ENCODE peak calls at places on chromosome 6, in eight cellular contexts. One of them, this sample, is unnamed.

GRCh38 chr6:160130729-160131484 is 9.3 kb downstream of the SLC22A1 start:
- DNase-seq in body of pancreas: no peak
- DNase-seq in uterus: no peak
- DNase-seq in stomach: peak; percentile 1
- DNase-seq in heart left ventricle: no peak
- DNase-seq in IMR-90: no peak
- DNase-seq in A549: no peak
- DNase-seq in K562: no peak
- DNase-seq in this sample: no peak

GRCh38 chr6:146339716-146340115 is 203.9 kb upstream of the RAB32 start:
- DNase-seq in K562: no peak
- DNase-seq in A549: no peak
- DNase-seq in stomach: no peak
- DNase-seq in body of pancreas: no peak
- DNase-seq in uterus: no peak
- DNase-seq in IMR-90: no peak
- DNase-seq in heart left ventricle: no peak
- DNase-seq in this sample: no peak

GRCh38 chr6:47967843-47968242 is 143.2 kb downstream of the PTCHD4 start:
- DNase-seq in K562: no peak
- DNase-seq in body of pancreas: no peak
- DNase-seq in stomach: no peak
- DNase-seq in heart left ventricle: no peak
- DNase-seq in A549: no peak
- DNase-seq in uterus: no peak
- DNase-seq in IMR-90: no peak
- DNase-seq in this sample: no peak

GRCh38 chr6:42443312-42444075 is 8.2 kb downstream of the TRERF1 start:
- DNase-seq in uterus: peak; percentile 55
- DNase-seq in heart left ventricle: no peak
- DNase-seq in IMR-90: no peak
- DNase-seq in stomach: no peak
- DNase-seq in body of pancreas: no peak
- DNase-seq in A549: no peak
- DNase-seq in K562: no peak
- DNase-seq in this sample: no peak

GRCh38 chr6:17710331-17710730 is 3.6 kb upstream of the NUP153 start:
- DNase-seq in A549: no peak
- DNase-seq in uterus: no peak
- DNase-seq in stomach: no peak
- DNase-seq in IMR-90: peak; percentile 85
- DNase-seq in K562: no peak
- DNase-seq in heart left ventricle: no peak
- DNase-seq in body of pancreas: no peak
- DNase-seq in this sample: no peak

GRCh38 chr6:104612541-104612940 is 247.2 kb downstream of the HACE1 start:
- DNase-seq in IMR-90: no peak
- DNase-seq in body of pancreas: no peak
- DNase-seq in K562: no peak
- DNase-seq in uterus: no peak
- DNase-seq in stomach: no peak
- DNase-seq in heart left ventricle: no peak
- DNase-seq in A549: no peak
- DNase-seq in this sample: no peak

GRCh38 chr6:134964451-134965203 is 14.7 kb upstream of the ALDH8A1 start:
- DNase-seq in body of pancreas: no peak
- DNase-seq in K562: no peak
- DNase-seq in A549: no peak
- DNase-seq in heart left ventricle: no peak
- DNase-seq in stomach: no peak
- DNase-seq in IMR-90: no peak
- DNase-seq in uterus: no peak
- DNase-seq in this sample: no peak

GRCh38 chr6:88365230-88365629 is 199.1 kb upstream of the CNR1 start:
- DNase-seq in IMR-90: no peak
- DNase-seq in uterus: no peak
- DNase-seq in A549: no peak
- DNase-seq in heart left ventricle: no peak
- DNase-seq in K562: no peak
- DNase-seq in stomach: no peak
- DNase-seq in body of pancreas: no peak
- DNase-seq in this sample: no peak

GRCh38 chr6:161029195-161029809 is 37.7 kb downstream of the MAP3K4 start:
- DNase-seq in heart left ventricle: no peak
- DNase-seq in stomach: no peak
- DNase-seq in A549: no peak
- DNase-seq in body of pancreas: no peak
- DNase-seq in uterus: peak; percentile 55
- DNase-seq in IMR-90: peak; percentile 91
- DNase-seq in K562: no peak
- DNase-seq in this sample: no peak

GRCh38 chr6:128720891-128721290 is 162.0 kb upstream of the LAMA2 start:
- DNase-seq in uterus: no peak
- DNase-seq in K562: no peak
- DNase-seq in IMR-90: no peak
- DNase-seq in heart left ventricle: no peak
- DNase-seq in A549: no peak
- DNase-seq in stomach: no peak
- DNase-seq in body of pancreas: no peak
- DNase-seq in this sample: no peak

GRCh38 chr6:83442752-83443151 is 11.9 kb upstream of the ME1 start:
- DNase-seq in uterus: no peak
- DNase-seq in K562: no peak
- DNase-seq in heart left ventricle: no peak
- DNase-seq in stomach: no peak
- DNase-seq in IMR-90: peak; percentile 34
- DNase-seq in A549: no peak
- DNase-seq in body of pancreas: no peak
- DNase-seq in this sample: no peak

GRCh38 chr6:50087231-50087954 is 37.7 kb upstream of the DEFB112 start:
- DNase-seq in body of pancreas: no peak
- DNase-seq in heart left ventricle: no peak
- DNase-seq in A549: no peak
- DNase-seq in K562: no peak
- DNase-seq in uterus: no peak
- DNase-seq in stomach: no peak
- DNase-seq in IMR-90: peak; percentile 78
- DNase-seq in this sample: no peak

GRCh38 chr6:98835149-98836024 is 1.0 kb downstream of the POU3F2 start:
- DNase-seq in heart left ventricle: peak; percentile 61
- DNase-seq in K562: no peak
- DNase-seq in A549: no peak
- DNase-seq in IMR-90: no peak
- DNase-seq in uterus: no peak
- DNase-seq in stomach: no peak
- DNase-seq in body of pancreas: no peak
- DNase-seq in this sample: no peak

GRCh38 chr6:83708970-83709747 is at the start of gene SNAP91:
- DNase-seq in heart left ventricle: peak; percentile 62
- DNase-seq in uterus: no peak
- DNase-seq in stomach: no peak
- DNase-seq in IMR-90: no peak
- DNase-seq in A549: no peak
- DNase-seq in body of pancreas: peak; percentile 27
- DNase-seq in K562: no peak
- DNase-seq in this sample: peak; percentile 61

GRCh38 chr6:27297857-27298730 is 14.0 kb downstream of the POM121L2 start:
- DNase-seq in uterus: no peak
- DNase-seq in A549: no peak
- DNase-seq in heart left ventricle: no peak
- DNase-seq in K562: peak; percentile 63
- DNase-seq in stomach: no peak
- DNase-seq in IMR-90: peak; percentile 51
- DNase-seq in body of pancreas: no peak
- DNase-seq in this sample: no peak

GRCh38 chr6:10884245-10884972 is 2.4 kb upstream of the SYCP2L start:
- DNase-seq in K562: no peak
- DNase-seq in IMR-90: no peak
- DNase-seq in stomach: no peak
- DNase-seq in heart left ventricle: no peak
- DNase-seq in uterus: no peak
- DNase-seq in A549: no peak
- DNase-seq in body of pancreas: no peak
- DNase-seq in this sample: no peak

GRCh38 chr6:114342086-114342825 is 567 bp downstream of the HS3ST5 start:
- DNase-seq in body of pancreas: peak; percentile 12
- DNase-seq in heart left ventricle: no peak
- DNase-seq in K562: no peak
- DNase-seq in stomach: no peak
- DNase-seq in A549: no peak
- DNase-seq in uterus: no peak
- DNase-seq in IMR-90: no peak
- DNase-seq in this sample: no peak

GRCh38 chr6:71965404-71965803 is 79.1 kb downstream of the RIMS1 start:
- DNase-seq in heart left ventricle: no peak
- DNase-seq in IMR-90: no peak
- DNase-seq in K562: no peak
- DNase-seq in A549: no peak
- DNase-seq in body of pancreas: no peak
- DNase-seq in stomach: no peak
- DNase-seq in uterus: no peak
- DNase-seq in this sample: no peak

GRCh38 chr6:137824502-137824879 is 42.6 kb upstream of the TNFAIP3 start:
- DNase-seq in A549: no peak
- DNase-seq in stomach: no peak
- DNase-seq in K562: no peak
- DNase-seq in heart left ventricle: no peak
- DNase-seq in uterus: no peak
- DNase-seq in IMR-90: no peak
- DNase-seq in body of pancreas: no peak
- DNase-seq in this sample: no peak
- H3K4me1 ChIP-seq in A549: no peaks in the 10 kb centered on the region
- H3K4me1 ChIP-seq in stomach: no peaks in the 10 kb centered on the region
- H3K4me1 ChIP-seq in K562: peaks cover 5% of the 10 kb centered on the region
- H3K4me1 ChIP-seq in heart left ventricle: no peaks in the 10 kb centered on the region
- H3K4me1 ChIP-seq in uterus: peaks cover 4% of the 10 kb centered on the region
- H3K4me1 ChIP-seq in IMR-90: peaks cover 9% of the 10 kb centered on the region
- H3K4me1 ChIP-seq in body of pancreas: no peaks in the 10 kb centered on the region
- H3K4me1 ChIP-seq in this sample: no peaks in the 10 kb centered on the region

GRCh38 chr6:162907876-162908481 is 180.2 kb downstream of the PACRG start:
- DNase-seq in A549: no peak
- DNase-seq in K562: no peak
- DNase-seq in uterus: no peak
- DNase-seq in IMR-90: peak; percentile 45
- DNase-seq in heart left ventricle: no peak
- DNase-seq in body of pancreas: no peak
- DNase-seq in stomach: no peak
- DNase-seq in this sample: no peak
- TF ChIP-seq CTCF in A549: no peak
- TF ChIP-seq CTCF in K562: no peak
- TF ChIP-seq CTCF in uterus: no peak
- TF ChIP-seq CTCF in IMR-90: peak; percentile 35
- TF ChIP-seq CTCF in heart left ventricle: peak; percentile 19
- TF ChIP-seq CTCF in body of pancreas: peak; percentile 32
- TF ChIP-seq CTCF in stomach: no peak
- TF ChIP-seq CTCF in this sample: peak; percentile 37

GRCh38 chr6:20211941-20212391 is 303 bp downstream of the MBOAT1 start:
- DNase-seq in heart left ventricle: peak; percentile 75
- DNase-seq in A549: peak; percentile 28
- DNase-seq in stomach: peak; percentile 60
- DNase-seq in body of pancreas: peak; percentile 42
- DNase-seq in uterus: no peak
- DNase-seq in IMR-90: no peak
- DNase-seq in K562: no peak
- DNase-seq in this sample: peak; percentile 28

GRCh38 chr6:20210158-20210557 is 2.1 kb downstream of the MBOAT1 start:
- DNase-seq in heart left ventricle: no peak
- DNase-seq in stomach: no peak
- DNase-seq in A549: no peak
- DNase-seq in body of pancreas: no peak
- DNase-seq in IMR-90: no peak
- DNase-seq in uterus: no peak
- DNase-seq in K562: no peak
- DNase-seq in this sample: no peak

GRCh38 chr6:20211037-20211940 is 980 bp downstream of the MBOAT1 start:
- DNase-seq in K562: no peak
- DNase-seq in heart left ventricle: no peak
- DNase-seq in A549: no peak
- DNase-seq in body of pancreas: peak; percentile 16
- DNase-seq in stomach: peak; percentile 44
- DNase-seq in uterus: no peak
- DNase-seq in IMR-90: peak; percentile 31
- DNase-seq in this sample: peak; percentile 33

GRCh38 chr6:20213271-20213798 is 1.1 kb upstream of the MBOAT1 start:
- DNase-seq in K562: no peak
- DNase-seq in uterus: no peak
- DNase-seq in A549: no peak
- DNase-seq in stomach: no peak
- DNase-seq in body of pancreas: no peak
- DNase-seq in heart left ventricle: no peak
- DNase-seq in IMR-90: no peak
- DNase-seq in this sample: no peak

GRCh38 chr6:20212392-20213111 is at the start of gene MBOAT1:
- DNase-seq in A549: peak; percentile 60
- DNase-seq in body of pancreas: peak; percentile 84
- DNase-seq in heart left ventricle: peak; percentile 97
- DNase-seq in IMR-90: peak; percentile 87
- DNase-seq in K562: peak; percentile 90
- DNase-seq in uterus: peak; percentile 90
- DNase-seq in stomach: peak; percentile 91
- DNase-seq in this sample: peak; percentile 94
- TF ChIP-seq POLR2A in A549: peak; percentile 46
- TF ChIP-seq POLR2A in body of pancreas: peak; percentile 85
- TF ChIP-seq POLR2A in heart left ventricle: no peak
- TF ChIP-seq POLR2A in IMR-90: peak; percentile 48
- TF ChIP-seq POLR2A in K562: peak; percentile 71
- TF ChIP-seq POLR2A in uterus: peak; percentile 82
- TF ChIP-seq POLR2A in stomach: peak; percentile 11
- TF ChIP-seq POLR2A in this sample: peak; percentile 35

DNA sequence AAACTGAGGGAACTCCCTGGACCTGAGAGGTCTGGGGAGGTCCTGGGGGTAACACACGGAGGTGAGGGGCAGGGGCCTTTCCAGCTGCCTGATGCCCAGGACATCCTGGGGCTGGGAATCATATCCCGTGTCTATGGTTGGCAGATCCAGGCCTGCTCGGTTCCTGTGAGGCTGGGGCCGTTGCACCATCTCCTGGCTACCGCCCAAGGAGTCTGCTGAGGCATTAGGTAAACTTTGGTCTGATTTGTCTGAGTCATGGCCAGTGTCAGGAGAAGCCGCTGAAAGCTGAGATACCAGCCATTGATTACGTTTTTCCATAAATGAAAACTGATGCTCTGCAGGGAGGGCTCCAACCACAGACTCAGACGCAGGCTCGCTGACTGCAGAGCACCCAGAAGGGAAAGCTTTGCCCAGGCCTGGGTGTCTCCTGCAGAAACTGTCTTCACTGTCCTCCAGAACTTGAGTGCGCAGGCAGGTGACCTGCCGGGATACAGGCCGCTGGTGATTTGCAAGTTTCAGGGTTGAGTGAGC is 14.2 kb downstream of the TRAF3IP2 start:
- DNase-seq in uterus: peak; percentile 97
- DNase-seq in body of pancreas: peak; percentile 85
- DNase-seq in IMR-90: peak; percentile 100
- DNase-seq in heart left ventricle: peak; percentile 82
- DNase-seq in K562: no peak
- DNase-seq in A549: peak; percentile 76
- DNase-seq in stomach: peak; percentile 88
- DNase-seq in this sample: peak; percentile 99
- H3K4me1 ChIP-seq in uterus: peaks cover 15% of the 10 kb centered on the region
- H3K4me1 ChIP-seq in body of pancreas: peaks cover 30% of the 10 kb centered on the region
- H3K4me1 ChIP-seq in IMR-90: peaks cover 29% of the 10 kb centered on the region
- H3K4me1 ChIP-seq in heart left ventricle: peaks cover 11% of the 10 kb centered on the region
- H3K4me1 ChIP-seq in K562: peaks cover 7% of the 10 kb centered on the region
- H3K4me1 ChIP-seq in A549: peaks cover 59% of the 10 kb centered on the region
- H3K4me1 ChIP-seq in stomach: peaks cover 55% of the 10 kb centered on the region
- H3K4me1 ChIP-seq in this sample: peaks cover 24% of the 10 kb centered on the region